ENCODE peak calls at places on chromosomes 16 and 17, in five cellular contexts. X, R, T, I and A are unnamed samples.

GRCh38 chr17:35117984-35118383 is 1.7 kb downstream of the RAD51D start:
- DNase-seq in I (peak), R (peak), T (peak), X (no peak), A (no peak)

GRCh38 chr16:9091867-9092281 is 430 bp downstream of the HAPSTR1 start:
- DNase-seq in R (peak), I (no peak), X (peak), T (peak), A (no peak)

GRCh38 chr16:88365244-88365865 is 17.4 kb upstream of the ZNF469 start:
- DNase-seq in X (no peak), T (no peak), R (no peak), I (no peak), A (no peak)

GRCh38 chr16:27222499-27223225 is 19.3 kb downstream of the KDM8 start:
- DNase-seq in T (no peak), X (no peak), I (peak), R (no peak), A (no peak)

GRCh38 chr17:22142091-22142490 is 449.8 kb downstream of the KCNJ18 start:
- DNase-seq in I (no peak), T (no peak), X (no peak), R (no peak), A (no peak)

GRCh38 chr17:61400058-61400785 is 579 bp downstream of the TBX2 start:
- DNase-seq in T (no peak), X (peak), I (peak), R (no peak), A (no peak)

GRCh38 chr16:16143038-16143763 is 80.1 kb downstream of the ABCC6 start:
- DNase-seq in I (no peak), T (peak), X (peak), R (no peak), A (no peak)

GRCh38 chr17:81871387-81872120 is 417 bp upstream of the ARHGDIA start:
- DNase-seq in T (peak), X (peak), I (peak), R (peak), A (no peak)

GRCh38 chr17:39223907-39224777 is 1.6 kb downstream of the STAC2 start:
- DNase-seq in T (no peak), I (no peak), R (no peak), X (no peak), A (no peak)

GRCh38 chr16:58652741-58653140 is 23.1 kb upstream of the CNOT1 start:
- DNase-seq in T (no peak), X (no peak), I (peak), R (peak), A (no peak)

GRCh38 chr17:14214271-14214670 is 22.4 kb downstream of the CDRT15 start:
- DNase-seq in T (no peak), X (no peak), I (peak), R (no peak), A (no peak)

GRCh38 chr17:48555183-48555615 is 10.3 kb upstream of the HOXB2 start:
- DNase-seq in R (no peak), X (no peak), I (peak), T (no peak), A (no peak)

GRCh38 chr16:89370601-89371000 is 119.8 kb downstream of the ANKRD11 start:
- DNase-seq in I (no peak), X (no peak), R (no peak), T (no peak), A (no peak)

GRCh38 chr16:83833921-83834320 is 26.1 kb downstream of the HSBP1 start:
- DNase-seq in X (no peak), T (no peak), R (no peak), I (no peak), A (no peak)

GRCh38 chr16:27220991-27221390 is 17.7 kb downstream of the KDM8 start:
- DNase-seq in T (no peak), R (no peak), I (no peak), X (no peak), A (no peak)

GRCh38 chr17:12070561-12070960 is 49.9 kb downstream of the MAP2K4 start:
- DNase-seq in T (no peak), I (peak), X (no peak), R (no peak), A (no peak)

GRCh38 chr17:37219876-37220608 is 155.7 kb upstream of the C17orf78 start:
- DNase-seq in R (no peak), X (no peak), I (peak), T (no peak), A (no peak)

GRCh38 chr17:76816590-76817135 is 51.5 kb upstream of the MGAT5B start:
- DNase-seq in T (peak), X (peak), R (peak), I (peak), A (peak)

GRCh38 chr17:80109066-80109618 is 7.8 kb downstream of the GAA start:
- DNase-seq in T (no peak), R (no peak), I (no peak), X (no peak), A (no peak)

GRCh38 chr16:4677994-4678393 is 15.4 kb upstream of the NUDT16L1 start:
- DNase-seq in R (no peak), I (no peak), X (no peak), T (no peak), A (no peak)

GRCh38 chr17:75875182-75875939 is 3.0 kb downstream of the TRIM47 start:
- DNase-seq in R (peak), X (peak), I (no peak), T (no peak), A (no peak)

GRCh38 chr17:76530826-76531500 is 6.5 kb downstream of the CYGB start:
- DNase-seq in X (no peak), I (no peak), T (no peak), R (no peak), A (no peak)

GRCh38 chr16:523097-523741 is 4.3 kb upstream of the CAPN15 start:
- DNase-seq in R (no peak), I (no peak), T (no peak), X (no peak), A (no peak)

GRCh38 chr16:80300876-80301275 is 239.9 kb upstream of the DYNLRB2 start:
- DNase-seq in I (peak), X (no peak), R (no peak), T (no peak), A (no peak)

GRCh38 chr16:88790312-88791150 is 5.5 kb upstream of the PIEZO1 start:
- DNase-seq in X (no peak), R (no peak), I (no peak), T (peak), A (no peak)

GRCh38 chr17:43818966-43819365 is 14.0 kb downstream of the MPP3 start:
- DNase-seq in T (no peak), I (no peak), X (no peak), R (no peak), A (no peak)

GRCh38 chr17:51298508-51299371 is 38.4 kb downstream of the UTP18 start:
- DNase-seq in I (peak), X (peak), T (no peak), R (no peak), A (peak)

GRCh38 chr17:7897773-7898172 is 9.2 kb downstream of the CHD3 start:
- DNase-seq in X (no peak), T (peak), I (peak), R (no peak), A (no peak)

GRCh38 chr16:22352119-22352518 is 22.3 kb downstream of the CDR2 start:
- DNase-seq in T (no peak), I (no peak), R (no peak), X (no peak), A (no peak)

GRCh38 chr17:63774982-63775290 is 966 bp downstream of the DDX42 start:
- DNase-seq in I (peak), X (no peak), R (no peak), T (no peak), A (no peak)

GRCh38 chr17:2214887-2215615 is 88.5 kb downstream of the SMG6 start:
- DNase-seq in X (no peak), I (peak), T (no peak), R (peak), A (no peak)

GRCh38 chr16:50884066-50884860 is 142.4 kb downstream of the CYLD start:
- DNase-seq in X (peak), I (no peak), R (peak), T (peak), A (no peak)

GRCh38 chr17:65198653-65199382 is 61.6 kb downstream of the RGS9 start:
- DNase-seq in R (no peak), T (no peak), X (no peak), I (peak), A (peak)

GRCh38 chr16:3065069-3065741 is at the start of gene IL32:
- DNase-seq in X (peak), R (peak), I (peak), T (peak), A (no peak)

GRCh38 chr16:2273484-2273883 is 5.6 kb upstream of the RNPS1 start:
- DNase-seq in R (peak), T (no peak), X (no peak), I (no peak), A (no peak)

GRCh38 chr16:6949240-6949639 is 383.4 kb upstream of the RBFOX1 start:
- DNase-seq in X (no peak), T (no peak), R (no peak), I (no peak), A (no peak)

GRCh38 chr16:2296662-2297505 is 29.0 kb upstream of the RNPS1 start:
- DNase-seq in X (peak), I (peak), T (peak), R (peak), A (peak)

GRCh38 chr17:57937492-57937891 is 17.7 kb downstream of the CUEDC1 start:
- DNase-seq in X (no peak), T (no peak), I (no peak), R (no peak), A (no peak)

GRCh38 chr16:19583665-19584300 is 28.3 kb downstream of the VPS35L start:
- DNase-seq in X (peak), T (peak), I (peak), R (peak), A (no peak)
- TF ChIP-seq CTCF in X (peak), T (peak), I (peak), R (peak), A (peak)

GRCh38 chr17:56725144-56725543 is 108.6 kb downstream of the C17orf67 start:
- DNase-seq in T (no peak), R (no peak), X (no peak), I (no peak), A (no peak)

GRCh38 chr17:56723471-56723870 is 110.2 kb downstream of the C17orf67 start:
- DNase-seq in I (no peak), T (no peak), X (no peak), R (no peak), A (no peak)

GRCh38 chr17:56733833-56734232 is 99.9 kb downstream of the C17orf67 start:
- DNase-seq in I (no peak), X (no peak), R (no peak), T (no peak), A (no peak)

GRCh38 chr17:56727876-56728617 is 105.7 kb downstream of the C17orf67 start:
- DNase-seq in R (no peak), I (no peak), T (no peak), X (no peak), A (no peak)
- TF ChIP-seq CTCF in R (no peak), I (no peak), T (no peak), X (no peak), A (no peak)

DNA sequence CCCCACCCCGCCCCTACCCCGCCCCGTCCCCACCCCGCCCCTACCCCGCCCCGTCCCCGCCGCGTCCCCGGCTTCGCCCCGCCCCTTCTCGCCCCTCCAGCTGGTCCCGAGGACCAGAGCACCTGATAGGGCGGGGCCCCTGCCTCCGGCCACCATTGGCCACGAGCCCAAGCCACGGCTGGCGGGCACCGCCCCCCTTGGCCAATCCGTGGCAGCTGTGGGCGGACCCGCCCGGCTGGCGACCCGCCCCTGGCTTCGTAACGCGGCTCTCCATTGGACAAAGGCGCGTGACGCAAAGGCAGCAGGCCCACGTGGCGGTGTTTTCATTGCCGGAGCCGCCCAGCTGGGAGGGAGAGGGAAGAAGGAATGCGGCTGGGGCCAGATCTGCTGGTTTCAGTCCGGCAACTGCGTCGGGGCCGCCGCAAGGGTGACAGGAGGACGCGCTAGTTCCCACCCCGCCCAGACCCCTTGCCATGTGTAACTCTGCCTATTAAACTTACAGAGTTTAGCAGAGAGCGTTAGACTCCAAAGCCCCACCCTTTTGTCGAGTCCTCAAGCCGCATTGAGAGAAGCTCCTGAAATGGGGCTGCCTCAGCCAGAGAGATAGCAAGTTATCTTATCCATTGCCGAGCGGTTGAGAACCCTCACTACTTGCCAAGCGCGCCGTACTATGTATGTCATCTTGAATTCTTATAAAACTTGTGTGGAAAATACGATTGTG is 403 bp upstream of the WIPI1 start:
- DNase-seq in R (peak), X (peak), I (peak), T (peak), A (no peak)
- TF ChIP-seq CTCF in R (no peak), X (no peak), I (no peak), T (no peak), A (no peak)

DNA sequence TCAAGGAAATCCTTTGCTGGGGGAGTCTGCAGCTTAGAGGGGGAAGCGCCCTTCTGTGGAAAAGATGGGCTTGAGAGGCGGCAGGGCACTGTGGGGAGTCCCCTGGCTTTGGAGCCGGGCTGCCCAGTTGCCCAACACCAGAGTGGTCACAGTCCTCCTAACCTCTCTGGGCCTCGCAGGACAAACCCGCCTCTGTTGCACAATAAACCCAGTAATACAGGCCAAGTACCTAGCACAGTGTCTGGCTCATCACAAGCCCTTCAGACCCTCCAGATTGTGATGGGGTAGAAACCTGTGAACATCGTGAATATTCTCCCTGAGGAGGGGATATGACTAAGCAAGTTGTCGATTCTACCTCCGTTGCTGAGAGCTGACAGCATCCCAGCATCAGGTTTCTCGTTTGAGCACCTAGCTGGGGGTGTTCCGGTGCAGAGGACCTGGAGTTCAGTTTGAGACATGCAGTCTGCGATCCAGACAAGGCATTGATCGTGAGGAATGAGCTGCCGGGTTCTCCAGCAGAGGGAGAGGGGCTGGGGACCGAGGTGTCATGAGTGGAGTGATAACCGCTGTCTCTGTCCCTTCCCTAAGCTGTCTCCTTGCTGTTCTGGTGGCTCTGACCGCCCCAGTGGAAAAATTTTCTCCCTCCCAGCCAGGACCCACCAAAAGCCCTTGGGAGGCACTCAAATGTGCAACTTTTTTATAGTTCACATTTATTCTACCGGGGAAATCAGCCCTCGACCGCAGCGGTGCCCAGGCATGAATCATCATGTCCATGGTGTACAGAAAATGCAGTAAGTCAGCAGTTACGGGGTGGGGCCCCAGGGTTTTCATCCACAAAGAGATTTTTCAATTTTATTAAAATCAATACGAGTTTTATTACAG is 161.9 kb downstream of the WSCD1 start:
- DNase-seq in T (no peak), R (no peak), X (peak), I (no peak), A (no peak)
- TF ChIP-seq CTCF in T (no peak), R (no peak), X (no peak), I (no peak), A (no peak)

DNA sequence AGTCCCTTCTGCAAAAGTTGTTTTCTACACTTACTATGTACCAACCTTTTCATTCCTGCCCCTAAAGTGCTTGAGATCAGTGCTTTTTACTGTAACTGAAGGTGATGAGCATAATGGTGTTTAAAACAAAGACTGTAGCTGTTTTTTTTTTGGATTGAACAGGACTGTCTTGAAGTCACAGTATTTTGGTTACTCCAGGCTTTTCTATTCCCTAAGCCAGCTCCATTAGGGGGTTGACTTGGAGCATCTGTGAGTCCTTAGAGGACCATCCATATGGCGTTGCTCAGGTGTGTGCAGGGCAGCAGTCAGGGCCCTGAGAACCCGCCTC is 29.0 kb upstream of the LGALS9 start:
- DNase-seq in R (no peak), X (no peak), T (no peak), I (peak), A (no peak)
- TF ChIP-seq CTCF in R (no peak), X (no peak), T (peak), I (no peak), A (peak)

DNA sequence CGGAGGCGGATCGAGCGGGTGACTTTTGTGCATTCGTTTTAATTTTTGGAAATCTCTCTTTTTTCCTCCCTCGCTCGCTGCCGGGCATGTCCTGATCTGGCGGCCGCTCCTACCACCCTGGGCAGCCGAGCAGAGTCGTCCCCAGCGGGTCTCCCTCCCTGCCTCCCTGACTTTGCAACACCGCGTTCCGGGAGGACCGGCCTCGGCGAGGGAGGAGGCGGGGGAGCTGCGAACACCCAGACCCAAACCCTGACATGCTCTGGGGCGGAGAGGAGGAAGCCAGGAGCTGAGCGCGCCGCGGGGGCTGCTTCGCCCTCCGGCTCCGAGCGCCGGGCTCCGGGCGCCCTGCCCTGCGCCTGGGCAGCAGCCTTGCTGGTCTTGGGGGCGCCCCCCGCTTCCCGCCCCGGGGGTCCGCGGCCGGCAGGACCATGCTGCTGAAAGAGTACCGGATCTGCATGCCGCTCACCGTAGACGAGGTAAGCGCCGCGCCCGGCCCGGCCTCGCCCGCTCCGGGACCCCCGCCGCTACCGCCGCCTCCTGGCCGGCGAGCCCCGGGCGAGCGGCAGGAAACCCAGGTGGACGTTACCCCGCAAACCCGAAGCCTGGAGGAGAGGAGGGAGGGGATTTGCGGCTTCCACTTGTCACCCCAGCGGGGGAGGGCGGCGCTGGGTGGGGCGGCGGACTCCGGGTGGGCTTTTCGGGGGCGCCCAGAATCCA is 804 bp downstream of the PITPNC1 start:
- DNase-seq in R (peak), I (peak), X (peak), T (peak), A (no peak)
- TF ChIP-seq CTCF in R (no peak), I (peak), X (no peak), T (no peak), A (no peak)